ENCODE peak calls at places on chromosomes 13 and 19, in seven cellular contexts. U is trophoblast cell; A is heart left ventricle; G is CD4-positive, CD25-positive, alpha-beta regulatory T cell; V is ascending aorta; C is heart right ventricle; B is psoas muscle. F is an unnamed sample. For H3K27me3, the result is how much of the 10 kb centered on the place peaks cover.

GRCh38 chr19:577439-578392 is 5.3 kb downstream of the BSG start:
- DNase-seq in U (no peak), A (no peak), G (no peak), V (no peak), C (peak), B (no peak), F (no peak)

GRCh38 chr13:74128171-74128767 is 5.9 kb downstream of the KLF12 start:
- DNase-seq in U (no peak), A (no peak), G (no peak), V (no peak), C (no peak), B (no peak), F (no peak)

GRCh38 chr13:37966266-37966665 is 96.7 kb upstream of the TRPC4 start:
- DNase-seq in U (peak), A (no peak), G (no peak), V (no peak), C (no peak), B (no peak), F (no peak)

GRCh38 chr13:87123987-87124784 is 547.0 kb upstream of the SLITRK5 start:
- DNase-seq in U (peak), A (no peak), G (no peak), V (no peak), C (peak), B (no peak), F (no peak)

GRCh38 chr19:3556423-3556977 is 886 bp downstream of the MFSD12 start:
- DNase-seq in U (no peak), A (no peak), G (no peak), V (no peak), C (no peak), B (no peak), F (no peak)

GRCh38 chr13:44713793-44714469 is 137.8 kb upstream of the TSC22D1 start:
- DNase-seq in U (peak), A (no peak), G (no peak), V (peak), C (no peak), B (no peak), F (no peak)

GRCh38 chr13:73451120-73452029 is 392.6 kb downstream of the KLF5 start:
- DNase-seq in U (no peak), A (no peak), G (no peak), V (no peak), C (no peak), B (no peak), F (no peak)

GRCh38 chr19:5960005-5961001 is 17.6 kb downstream of the RANBP3 start:
- DNase-seq in U (no peak), A (peak), G (no peak), V (no peak), C (peak), B (no peak), F (peak)

GRCh38 chr13:34435338-34435737 is 506.7 kb upstream of the NBEA start:
- DNase-seq in U (no peak), A (no peak), G (no peak), V (no peak), C (no peak), B (no peak), F (no peak)

GRCh38 chr13:78610381-78610883 is 7.1 kb upstream of the POU4F1 start:
- DNase-seq in U (no peak), A (no peak), G (no peak), V (no peak), C (no peak), B (no peak), F (no peak)

GRCh38 chr13:50224534-50224933 is 209.3 kb downstream of the KCNRG start:
- DNase-seq in U (no peak), A (no peak), G (no peak), V (no peak), C (no peak), B (no peak), F (no peak)

GRCh38 chr13:99196466-99197256 is 4.0 kb upstream of the UBAC2 start:
- DNase-seq in U (peak), A (no peak), G (peak), V (no peak), C (no peak), B (no peak), F (no peak)

GRCh38 chr13:109945206-109945960 is 159.0 kb upstream of the IRS2 start:
- DNase-seq in U (peak), A (no peak), G (no peak), V (no peak), C (no peak), B (no peak), F (no peak)

GRCh38 chr19:40539070-40539469 is 37.6 kb upstream of the SHKBP1 start:
- DNase-seq in U (no peak), A (no peak), G (no peak), V (no peak), C (no peak), B (no peak), F (no peak)

GRCh38 chr19:47542030-47542475 is 27.2 kb upstream of the NAPA start:
- DNase-seq in U (no peak), A (peak), G (no peak), V (no peak), C (no peak), B (no peak), F (no peak)

GRCh38 chr13:29005035-29005434 is 184.9 kb downstream of the MTUS2 start:
- DNase-seq in U (no peak), A (no peak), G (no peak), V (no peak), C (no peak), B (no peak), F (no peak)

GRCh38 chr13:48985751-48986150 is 10.0 kb downstream of the FNDC3A start:
- DNase-seq in U (no peak), A (no peak), G (no peak), V (no peak), C (no peak), B (no peak), F (no peak)

GRCh38 chr19:31706131-31706530 is 356.9 kb upstream of the TSHZ3 start:
- DNase-seq in U (no peak), A (no peak), G (no peak), V (no peak), C (no peak), B (no peak), F (no peak)

GRCh38 chr13:113275387-113275786 is 21.7 kb upstream of the LAMP1 start:
- DNase-seq in U (no peak), A (no peak), G (peak), V (no peak), C (no peak), B (peak), F (peak)

GRCh38 chr19:50434525-50434924 is 1.8 kb downstream of the MYBPC2 start:
- DNase-seq in U (no peak), A (no peak), G (no peak), V (no peak), C (no peak), B (peak), F (peak)

GRCh38 chr19:47541507-47541906 is 26.6 kb upstream of the NAPA start:
- DNase-seq in U (no peak), A (no peak), G (peak), V (no peak), C (no peak), B (no peak), F (no peak)

GRCh38 chr19:40519352-40520322 is 52.8 kb downstream of the SPTBN4 start:
- DNase-seq in U (no peak), A (no peak), G (no peak), V (no peak), C (peak), B (peak), F (no peak)

GRCh38 chr13:31797154-31797775 is 57.9 kb downstream of the RXFP2 start:
- DNase-seq in U (no peak), A (no peak), G (no peak), V (no peak), C (no peak), B (no peak), F (no peak)

GRCh38 chr13:85864963-85865530 is 65.8 kb upstream of the SLITRK6 start:
- DNase-seq in U (no peak), A (no peak), G (no peak), V (no peak), C (no peak), B (no peak), F (no peak)

GRCh38 chr19:35013047-35013819 is 13.1 kb downstream of the GRAMD1A start:
- DNase-seq in U (peak), A (peak), G (peak), V (no peak), C (peak), B (peak), F (peak)

GRCh38 chr13:90008707-90009149 is 1338.8 kb upstream of the MIR17HG start:
- DNase-seq in U (no peak), A (no peak), G (no peak), V (no peak), C (no peak), B (no peak), F (no peak)

GRCh38 chr13:110415669-110416068 is 108.6 kb downstream of the COL4A2 start:
- DNase-seq in U (peak), A (no peak), G (no peak), V (no peak), C (no peak), B (no peak), F (no peak)

GRCh38 chr19:37087110-37087509 is 8.9 kb downstream of the ZNF420 start:
- DNase-seq in U (no peak), A (no peak), G (no peak), V (no peak), C (no peak), B (no peak), F (no peak)

GRCh38 chr13:42971670-42972355 is 20.2 kb downstream of the EPSTI1 start:
- DNase-seq in U (peak), A (no peak), G (no peak), V (no peak), C (no peak), B (no peak), F (no peak)

GRCh38 chr13:61880576-61881283 is 465.1 kb upstream of the PCDH20 start:
- DNase-seq in U (no peak), A (no peak), G (no peak), V (no peak), C (no peak), B (no peak), F (no peak)

GRCh38 chr19:52211926-52212571 is 22.2 kb downstream of the PPP2R1A start:
- DNase-seq in U (peak), A (no peak), G (no peak), V (no peak), C (no peak), B (no peak), F (no peak)

GRCh38 chr19:38554676-38555141 is 63.0 kb downstream of the MAP4K1 start:
- DNase-seq in U (no peak), A (no peak), G (no peak), V (no peak), C (no peak), B (no peak), F (no peak)
- H3K27me3 ChIP-seq in U (under half), A (under half), G (under half), V (under half), C (under half), B (under half), F (under half)

GRCh38 chr19:20273376-20273775 is 106.4 kb downstream of the ZNF486 start:
- DNase-seq in U (no peak), A (no peak), G (no peak), V (no peak), C (no peak), B (no peak), F (no peak)
- H3K4me3 ChIP-seq in U (no peak), A (no peak), G (no peak), V (no peak), C (no peak), B (no peak), F (no peak)

GRCh38 chr13:96089749-96090239 is at the start of gene HS6ST3:
- DNase-seq in U (peak), A (peak), G (no peak), V (no peak), C (peak), B (peak), F (peak)
- H3K27me3 ChIP-seq in U (under half), A (under half), G (under half), V (under half), C (half or more), B (under half), F (under half)

DNA sequence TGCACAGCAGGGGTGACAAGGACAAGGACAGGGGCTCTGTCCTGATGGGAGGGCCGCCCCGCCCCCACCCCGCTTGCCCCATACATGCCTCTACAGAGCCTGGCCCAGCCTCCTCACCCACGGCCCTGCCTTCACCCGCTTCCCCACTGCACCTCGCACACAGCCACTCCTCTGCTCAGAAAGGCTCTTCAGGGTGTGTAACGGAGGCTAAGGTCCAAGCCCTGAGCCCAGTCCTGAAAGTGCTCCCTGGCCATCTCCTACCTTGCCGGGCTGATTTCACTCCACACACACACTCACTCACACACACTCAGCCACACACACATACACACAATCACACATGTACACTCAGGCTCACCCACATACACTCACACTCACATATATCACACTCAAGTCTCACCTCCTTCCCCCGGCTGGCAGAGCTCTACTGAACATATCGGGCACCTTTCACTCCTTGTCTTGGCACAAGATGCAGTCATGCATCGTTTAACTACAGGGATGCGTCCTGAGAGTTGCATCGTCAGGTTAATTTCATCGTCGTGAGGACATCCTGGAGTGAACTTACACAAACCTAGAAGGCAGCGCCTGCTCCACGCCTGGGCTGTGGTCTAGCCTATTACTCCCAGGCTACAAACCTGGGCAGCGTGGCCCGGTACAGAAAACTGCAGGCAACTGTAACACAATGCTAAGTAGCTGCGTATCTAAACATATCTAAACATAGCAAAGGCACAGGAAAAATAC is 13.2 kb downstream of the EPS15L1 start:
- DNase-seq in U (no peak), A (no peak), G (no peak), V (no peak), C (no peak), B (peak), F (no peak)
- H3K4me3 ChIP-seq in U (no peak), A (no peak), G (no peak), V (no peak), C (no peak), B (peak), F (no peak)

DNA sequence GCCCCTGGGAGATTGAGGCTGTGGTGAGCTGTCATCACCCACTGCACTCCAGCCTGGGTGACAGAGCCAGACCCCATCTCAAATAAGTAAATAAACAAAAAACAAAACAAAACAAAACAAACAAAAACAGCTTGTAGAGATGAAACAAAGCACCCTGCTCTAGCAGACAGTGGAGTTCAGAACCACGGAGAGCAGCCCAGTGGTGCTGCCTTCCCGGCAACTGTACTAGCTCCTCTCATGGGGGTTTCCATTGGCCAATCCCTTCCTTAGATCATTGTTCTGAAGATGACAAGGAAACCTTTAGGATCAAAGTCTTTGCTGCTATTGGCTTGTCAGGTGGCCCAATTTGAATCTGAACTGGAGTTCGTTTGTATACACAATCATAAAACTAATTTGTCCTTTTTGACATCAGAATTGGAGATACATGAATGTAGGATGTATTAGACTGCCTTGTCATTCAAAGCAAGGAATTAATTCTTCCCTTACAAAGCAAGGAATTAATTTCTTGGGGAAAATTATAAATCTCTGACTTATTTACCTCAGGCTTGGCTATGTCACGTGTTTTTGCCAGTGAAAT is 19.7 kb upstream of the SYCN start:
- DNase-seq in U (peak), A (no peak), G (no peak), V (no peak), C (no peak), B (no peak), F (no peak)
- H3K27me3 ChIP-seq in U (under half), A (under half), G (under half), V (under half), C (half or more), B (under half), F (under half)

GRCh38 chr19:14135985-14136508 is 342 bp downstream of the ASF1B start:
- DNase-seq in U (no peak), A (no peak), G (no peak), V (no peak), C (no peak), B (peak), F (no peak)

GRCh38 chr19:14138576-14139265 is 2.3 kb upstream of the ASF1B start:
- DNase-seq in U (peak), A (no peak), G (no peak), V (no peak), C (no peak), B (no peak), F (no peak)

GRCh38 chr19:14136509-14137281 is at the start of gene ASF1B:
- DNase-seq in U (peak), A (peak), G (peak), V (peak), C (peak), B (peak), F (peak)

GRCh38 chr19:14139944-14140343 is 3.6 kb upstream of the ASF1B start:
- DNase-seq in U (peak), A (peak), G (no peak), V (no peak), C (no peak), B (peak), F (no peak)

GRCh38 chr19:14135355-14135754 is 1.0 kb downstream of the ASF1B start:
- DNase-seq in U (no peak), A (no peak), G (no peak), V (no peak), C (no peak), B (no peak), F (no peak)
- H3K4me3 ChIP-seq in U (peak), A (no peak), G (peak), V (no peak), C (no peak), B (no peak), F (no peak)

DNA sequence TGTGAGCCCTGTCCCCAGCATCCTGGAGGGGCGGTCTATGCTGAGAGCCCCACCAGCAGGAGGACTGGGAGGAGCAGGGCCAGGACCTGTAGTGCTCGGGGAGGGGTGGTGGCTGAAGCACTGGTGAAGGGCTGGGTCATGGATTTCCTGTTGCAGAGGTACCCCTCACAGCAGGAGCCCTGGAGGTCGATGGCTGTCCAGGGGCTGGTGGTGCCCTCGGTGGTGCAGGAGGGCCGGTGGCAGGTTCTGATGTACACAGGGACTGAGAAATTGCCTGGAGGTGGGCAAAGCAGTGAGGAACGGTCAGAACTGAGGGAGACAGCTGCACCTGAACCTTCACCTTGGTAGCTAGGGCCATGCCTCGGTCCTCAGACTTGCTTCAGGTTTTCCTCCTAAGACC is 4.7 kb downstream of the LYPD5 start:
- DNase-seq in U (no peak), A (no peak), G (no peak), V (no peak), C (no peak), B (no peak), F (no peak)
- H3K27me3 ChIP-seq in U (under half), A (under half), G (under half), V (under half), C (under half), B (under half), F (under half)

GRCh38 chr13:26062853-26063444 is 11.1 kb upstream of the SHISA2 start:
- DNase-seq in U (peak), A (peak), G (peak), V (no peak), C (no peak), B (no peak), F (no peak)
- H3K4me3 ChIP-seq in U (no peak), A (no peak), G (no peak), V (no peak), C (no peak), B (no peak), F (no peak)

GRCh38 chr13:25881136-25881926 is 170.5 kb downstream of the SHISA2 start:
- DNase-seq in U (no peak), A (no peak), G (no peak), V (no peak), C (no peak), B (no peak), F (no peak)
- H3K27me3 ChIP-seq in U (under half), A (under half), G (under half), V (under half), C (half or more), B (under half), F (under half)

DNA sequence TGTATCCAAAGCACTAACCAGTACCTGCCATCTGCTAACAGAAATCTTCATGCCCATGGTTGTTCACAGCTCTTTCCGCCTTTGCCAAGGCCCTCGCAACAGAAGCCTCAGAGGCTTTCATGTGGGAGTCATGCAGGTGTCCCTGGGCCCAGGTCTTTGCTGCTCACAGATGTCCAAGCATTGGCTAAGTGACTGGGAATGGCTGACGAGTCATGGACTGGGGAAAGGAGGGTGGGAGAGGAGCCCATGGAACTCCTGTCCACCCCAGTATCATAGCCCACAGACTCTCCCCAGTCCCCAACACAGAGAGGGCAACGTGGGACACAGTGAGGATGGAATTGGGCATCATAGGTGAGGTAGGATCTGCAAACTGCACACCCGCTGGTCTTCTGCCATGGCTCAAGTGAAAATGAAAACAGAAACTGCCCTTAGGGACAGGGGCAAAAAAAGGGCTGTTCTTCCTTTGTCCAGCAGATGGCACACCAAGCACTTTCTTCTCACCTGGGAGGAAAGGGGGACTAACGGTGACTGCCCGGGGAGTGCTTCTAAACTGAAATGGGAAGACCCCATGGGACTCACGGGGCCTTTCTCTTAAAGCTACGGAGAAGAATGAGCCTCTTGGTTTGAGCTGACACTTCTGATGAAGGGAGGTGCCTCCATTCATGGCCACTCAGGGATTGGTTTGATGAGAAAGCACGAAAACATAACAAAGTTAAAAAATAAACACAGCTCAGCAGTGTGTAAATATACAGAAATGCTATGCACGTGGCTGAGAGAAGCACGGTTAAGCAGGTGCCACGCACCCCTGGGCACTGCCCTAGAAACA is 11.1 kb upstream of the DHRS12 start:
- DNase-seq in U (peak), A (peak), G (peak), V (no peak), C (no peak), B (peak), F (peak)
- H3K4me3 ChIP-seq in U (no peak), A (peak), G (peak), V (peak), C (no peak), B (peak), F (no peak)